ENCODE peak calls at places on chromosome 21, in nine cellular contexts. E is endothelial cell of umbilical vein, W is IMR-90, S is heart left ventricle, U is lower leg skin, D is A549, J is right lobe of liver, R is esophagus squamous epithelium, A is body of pancreas. L is an unnamed sample.

GRCh38 chr21:14480601-14481000 is 65.5 kb downstream of the SAMSN1 start:
- DNase-seq in E (peak), W (no peak), S (no peak), U (no peak), D (no peak), J (no peak), R (no peak), A (peak), L (no peak)

GRCh38 chr21:42624095-42624830 is 29.2 kb upstream of the PDE9A start:
- DNase-seq in E (no peak), W (no peak), S (no peak), U (peak), D (no peak), J (peak), R (no peak), A (peak), L (no peak)

GRCh38 chr21:45403133-45403824 is 1.7 kb upstream of the COL18A1 start:
- DNase-seq in E (no peak), W (no peak), S (no peak), U (no peak), D (no peak), J (peak), R (no peak), A (no peak), L (peak)

GRCh38 chr21:42361286-42361685 is 5.0 kb downstream of the TFF1 start:
- DNase-seq in E (no peak), W (no peak), S (no peak), U (no peak), D (no peak), J (no peak), R (no peak), A (no peak), L (no peak)

GRCh38 chr21:35316933-35317332 is 267.8 kb upstream of the RUNX1 start:
- DNase-seq in E (no peak), W (peak), S (no peak), U (no peak), D (no peak), J (no peak), R (no peak), A (no peak), L (no peak)

GRCh38 chr21:42971897-42972275 is 2.5 kb upstream of the PKNOX1 start:
- DNase-seq in E (no peak), W (no peak), S (no peak), U (no peak), D (no peak), J (no peak), R (no peak), A (no peak), L (no peak)

GRCh38 chr21:33069994-33070811 is at the start of gene OLIG1:
- DNase-seq in E (peak), W (peak), S (no peak), U (no peak), D (peak), J (peak), R (no peak), A (peak), L (no peak)

GRCh38 chr21:43956667-43957030 is 55.5 kb upstream of the TRAPPC10 start:
- DNase-seq in E (no peak), W (peak), S (no peak), U (no peak), D (no peak), J (peak), R (no peak), A (no peak), L (peak)

GRCh38 chr21:44326272-44326647 is 12.9 kb downstream of the CFAP410 start:
- DNase-seq in E (no peak), W (no peak), S (no peak), U (no peak), D (no peak), J (no peak), R (no peak), A (no peak), L (no peak)

GRCh38 chr21:42069327-42069726 is 1.8 kb upstream of the UMODL1 start:
- DNase-seq in E (no peak), W (no peak), S (no peak), U (no peak), D (no peak), J (no peak), R (no peak), A (no peak), L (no peak)

GRCh38 chr21:33434770-33435360 is 31.7 kb downstream of the IFNGR2 start:
- DNase-seq in E (peak), W (peak), S (no peak), U (no peak), D (peak), J (no peak), R (no peak), A (peak), L (no peak)

GRCh38 chr21:14414932-14415508 is 32.1 kb upstream of the HSPA13 start:
- DNase-seq in E (no peak), W (no peak), S (no peak), U (no peak), D (no peak), J (no peak), R (no peak), A (no peak), L (no peak)

GRCh38 chr21:42563261-42564045 is 49.8 kb downstream of the SLC37A1 start:
- DNase-seq in E (no peak), W (no peak), S (no peak), U (peak), D (no peak), J (no peak), R (no peak), A (peak), L (no peak)

GRCh38 chr21:32315511-32316362 is 17.1 kb downstream of the MRAP start:
- DNase-seq in E (peak), W (no peak), S (no peak), U (peak), D (no peak), J (no peak), R (no peak), A (no peak), L (no peak)

GRCh38 chr21:44926364-44927101 is 5.8 kb upstream of the ITGB2 start:
- DNase-seq in E (no peak), W (peak), S (no peak), U (no peak), D (no peak), J (no peak), R (no peak), A (peak), L (no peak)

GRCh38 chr21:39630191-39630591 is 17.5 kb downstream of the B3GALT5 start:
- DNase-seq in E (no peak), W (peak), S (no peak), U (no peak), D (peak), J (no peak), R (no peak), A (no peak), L (no peak)

GRCh38 chr21:41137401-41137800 is 30.6 kb upstream of the BACE2 start:
- DNase-seq in E (no peak), W (no peak), S (no peak), U (peak), D (no peak), J (no peak), R (no peak), A (no peak), L (no peak)

GRCh38 chr21:33865996-33866575 is 49.5 kb downstream of the ATP5PO start:
- DNase-seq in E (no peak), W (no peak), S (no peak), U (no peak), D (no peak), J (no peak), R (no peak), A (no peak), L (no peak)

GRCh38 chr21:46552865-46553379 is 52.0 kb downstream of the S100B start:
- DNase-seq in E (no peak), W (no peak), S (no peak), U (no peak), D (no peak), J (no peak), R (no peak), A (no peak), L (no peak)

GRCh38 chr21:46553993-46554392 is 50.9 kb downstream of the S100B start:
- DNase-seq in E (no peak), W (no peak), S (no peak), U (no peak), D (no peak), J (no peak), R (no peak), A (no peak), L (no peak)

GRCh38 chr21:46551636-46552241 is 53.1 kb downstream of the S100B start:
- DNase-seq in E (no peak), W (no peak), S (no peak), U (no peak), D (no peak), J (no peak), R (no peak), A (peak), L (no peak)

GRCh38 chr21:46550511-46550941 is 54.4 kb downstream of the S100B start:
- DNase-seq in E (no peak), W (no peak), S (no peak), U (no peak), D (no peak), J (no peak), R (no peak), A (no peak), L (no peak)

GRCh38 chr21:46552274-46552673 is 52.6 kb downstream of the S100B start:
- DNase-seq in E (peak), W (no peak), S (no peak), U (no peak), D (no peak), J (no peak), R (no peak), A (peak), L (no peak)
- H3K4me3 ChIP-seq in E (no peak), W (no peak), S (no peak), U (no peak), D (no peak), J (no peak), R (no peak), A (no peak), L (no peak)

GRCh38 chr21:38264581-38264980 is 7.8 kb downstream of the KCNJ15 start:
- DNase-seq in E (no peak), W (no peak), S (no peak), U (no peak), D (no peak), J (no peak), R (no peak), A (no peak), L (no peak)
- TF ChIP-seq POLR2A in E (no peak), W (no peak), S (no peak), U (no peak), D (no peak), J (no peak), R (no peak), A (no peak), L (no peak)

GRCh38 chr21:19553930-19554615 is 1150.5 kb upstream of the TMPRSS15 start:
- DNase-seq in E (no peak), W (no peak), S (no peak), U (no peak), D (no peak), J (no peak), R (no peak), A (no peak), L (no peak)
- H3K4me3 ChIP-seq in E (no peak), W (no peak), S (no peak), U (no peak), D (no peak), J (no peak), R (no peak), A (no peak), L (no peak)

GRCh38 chr21:27622636-27623035 is 655.7 kb upstream of the ADAMTS5 start:
- DNase-seq in E (no peak), W (no peak), S (no peak), U (no peak), D (no peak), J (no peak), R (no peak), A (no peak), L (no peak)
- TF ChIP-seq POLR2A in E (no peak), W (no peak), S (no peak), U (no peak), D (no peak), J (no peak), R (no peak), A (no peak), L (no peak)

GRCh38 chr21:36699026-36699545 is at the start of gene SIM2:
- DNase-seq in E (no peak), W (peak), S (no peak), U (no peak), D (no peak), J (no peak), R (no peak), A (no peak), L (peak)

GRCh38 chr21:36696640-36697472 is 2.1 kb upstream of the SIM2 start:
- DNase-seq in E (no peak), W (peak), S (no peak), U (no peak), D (no peak), J (no peak), R (no peak), A (no peak), L (no peak)

GRCh38 chr21:36699546-36700294 is 805 bp downstream of the SIM2 start:
- DNase-seq in E (no peak), W (no peak), S (no peak), U (peak), D (no peak), J (no peak), R (no peak), A (no peak), L (no peak)

GRCh38 chr21:36697473-36698159 is 1.3 kb upstream of the SIM2 start:
- DNase-seq in E (no peak), W (no peak), S (no peak), U (no peak), D (no peak), J (no peak), R (no peak), A (no peak), L (no peak)

GRCh38 chr21:36698160-36699025 is 522 bp upstream of the SIM2 start:
- DNase-seq in E (no peak), W (peak), S (no peak), U (no peak), D (peak), J (no peak), R (no peak), A (no peak), L (no peak)
- H3K4me3 ChIP-seq in E (no peak), W (peak), S (peak), U (no peak), D (peak), J (peak), R (peak), A (peak), L (peak)

L was measured in gastrocnemius medialis.